ENCODE peak calls at places on chromosomes 7 and 10, in four cellular contexts. K, M, R and I are unnamed samples.
A peak's percentile ranks its signal among the peaks of the same experiment; 100 is the strongest.

GRCh38 chr7:158740013-158740656 is 35.5 kb upstream of the NCAPG2 start:
- DNase-seq in M (no peak), K (no peak), R (no peak), I (no peak)

GRCh38 chr7:4856336-4857056 is 5.3 kb downstream of the PAPOLB start:
- DNase-seq in M (peak; percentile 85), R (peak; percentile 25), K (no peak), I (no peak)

GRCh38 chr7:99331002-99331401 is 5.3 kb downstream of the ARPC1A start:
- DNase-seq in K (no peak), M (no peak), R (no peak), I (no peak)

GRCh38 chr7:153640586-153640985 is 411.6 kb upstream of the DPP6 start:
- DNase-seq in M (no peak), K (no peak), R (no peak), I (no peak)

GRCh38 chr10:75655791-75656451 is 224.5 kb downstream of the LRMDA start:
- DNase-seq in M (no peak), R (peak; percentile 70), K (no peak), I (no peak)

GRCh38 chr7:93836111-93836510 is 54.4 kb downstream of the TFPI2 start:
- DNase-seq in K (no peak), M (no peak), R (no peak), I (no peak)

GRCh38 chr10:67808706-67809105 is 29.3 kb downstream of the DNAJC12 start:
- DNase-seq in K (no peak), R (no peak), M (no peak), I (no peak)

GRCh38 chr7:492714-493065 is 27.0 kb downstream of the PDGFA start:
- DNase-seq in M (no peak), K (no peak), R (no peak), I (peak; percentile 11)

GRCh38 chr10:12463459-12463838 is 114.1 kb downstream of the CAMK1D start:
- DNase-seq in M (no peak), K (no peak), R (no peak), I (no peak)

GRCh38 chr10:3233486-3233990 is 61.0 kb upstream of the PITRM1 start:
- DNase-seq in K (no peak), R (no peak), M (no peak), I (no peak)

GRCh38 chr10:110462308-110463095 is 35.2 kb upstream of the DUSP5 start:
- DNase-seq in M (no peak), K (no peak), R (no peak), I (no peak)

GRCh38 chr10:91681361-91682276 is 48.7 kb upstream of the PPP1R3C start:
- DNase-seq in K (no peak), M (peak; percentile 45), R (no peak), I (no peak)

GRCh38 chr7:35253182-35253679 is 669 bp downstream of the TBX20 start:
- DNase-seq in K (peak; percentile 38), M (peak; percentile 84), R (no peak), I (peak; percentile 22)

GRCh38 chr7:147188485-147188884 is 1071.9 kb downstream of the CNTNAP2 start:
- DNase-seq in R (no peak), K (no peak), M (no peak), I (no peak)

GRCh38 chr10:110016037-110016436 is 8.3 kb downstream of the ADD3 start:
- DNase-seq in K (peak; percentile 8), R (peak; percentile 44), M (peak; percentile 22), I (no peak)

GRCh38 chr7:47400741-47401206 is 181.1 kb downstream of the TNS3 start:
- DNase-seq in R (no peak), K (no peak), M (no peak), I (no peak)

GRCh38 chr7:145978769-145979168 is 137.8 kb upstream of the CNTNAP2 start:
- DNase-seq in R (no peak), K (no peak), M (no peak), I (no peak)

GRCh38 chr10:89404082-89404481 is 10.3 kb upstream of the IFIT5 start:
- DNase-seq in M (no peak), R (no peak), K (no peak), I (no peak)

GRCh38 chr10:11036424-11037011 is 18.8 kb downstream of the CELF2 start:
- DNase-seq in R (peak; percentile 11), M (peak; percentile 55), K (peak; percentile 30), I (peak; percentile 42)

GRCh38 chr10:132961-133898 is 2.0 kb upstream of the ZMYND11 start:
- DNase-seq in R (peak; percentile 80), K (no peak), M (no peak), I (no peak)

GRCh38 chr7:108454674-108455523 is 1.3 kb downstream of the NRCAM start:
- DNase-seq in R (no peak), K (peak; percentile 61), M (peak; percentile 90), I (peak; percentile 52)

GRCh38 chr7:105788356-105788755 is 88.0 kb downstream of the ATXN7L1 start:
- DNase-seq in R (no peak), K (no peak), M (no peak), I (no peak)

GRCh38 chr10:30434273-30435067 is 486 bp downstream of the MAP3K8 start:
- DNase-seq in M (peak; percentile 81), R (peak; percentile 83), K (peak; percentile 81), I (peak; percentile 68)

GRCh38 chr7:142854505-142855400 is at the start of gene EPHB6:
- DNase-seq in M (peak; percentile 89), K (peak; percentile 33), R (no peak), I (peak; percentile 67)

GRCh38 chr7:68770649-68771048 is 827.6 kb upstream of the AUTS2 start:
- DNase-seq in R (no peak), K (peak; percentile 6), M (peak; percentile 88), I (no peak)

GRCh38 chr10:42959833-42960232 is 117.0 kb upstream of the RET start:
- DNase-seq in R (no peak), K (no peak), M (no peak), I (peak; percentile 2)

GRCh38 chr7:15557186-15557585 is 4.6 kb downstream of the AGMO start:
- DNase-seq in M (no peak), R (no peak), K (peak; percentile 2), I (no peak)

GRCh38 chr10:7408003-7408493 is 2.8 kb downstream of the SFMBT2 start:
- DNase-seq in R (no peak), K (no peak), M (no peak), I (peak; percentile 43)

GRCh38 chr7:130941322-130942210 is 207.6 kb upstream of the KLF14 start:
- DNase-seq in M (no peak), R (peak; percentile 75), K (peak; percentile 49), I (no peak)

GRCh38 chr7:93715234-93715633 is 140.7 kb upstream of the CALCR start:
- DNase-seq in R (peak; percentile 34), M (peak; percentile 33), K (peak; percentile 43), I (peak; percentile 75)

GRCh38 chr10:50347394-50347802 is 96.1 kb upstream of the ASAH2 start:
- DNase-seq in R (no peak), K (no peak), M (no peak), I (no peak)

GRCh38 chr10:116602648-116603400 is 12.1 kb downstream of the PNLIPRP1 start:
- DNase-seq in M (no peak), K (no peak), R (no peak), I (no peak)

GRCh38 chr10:30630571-30630970 is 1.0 kb upstream of the LYZL2 start:
- DNase-seq in K (no peak), R (no peak), M (no peak), I (no peak)

GRCh38 chr7:142568430-142569097 is 180.7 kb upstream of the PRSS1 start:
- DNase-seq in K (peak; percentile 72), R (no peak), M (no peak), I (no peak)

GRCh38 chr10:10477859-10478258 is 539.8 kb upstream of the CELF2 start:
- DNase-seq in M (no peak), R (no peak), K (no peak), I (no peak)

DNA sequence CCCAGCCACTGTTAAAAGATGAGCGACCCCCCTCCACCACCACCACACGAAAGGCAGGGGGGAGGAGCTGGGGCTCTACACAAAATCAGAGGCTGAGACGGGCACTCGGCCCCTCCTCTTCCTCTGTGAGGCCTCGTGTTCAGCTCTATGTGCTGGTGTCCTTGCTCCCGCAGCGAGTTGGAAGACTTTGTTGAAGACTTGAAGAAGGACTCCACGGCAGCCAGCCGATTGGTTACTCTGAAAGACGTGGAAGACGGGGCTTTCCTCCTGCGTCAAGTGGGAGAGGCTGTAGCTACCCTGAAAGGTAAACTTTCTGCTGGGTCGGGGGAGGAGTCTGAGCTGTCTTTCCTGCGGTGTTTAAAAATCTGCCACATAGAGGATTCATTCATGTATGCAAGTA is 203.7 kb downstream of the ARHGAP21 start:
- DNase-seq in K (no peak), M (no peak), R (no peak), I (peak; percentile 41)
- TF ChIP-seq MAX in K (no peak), M (no peak), R (no peak), I (peak; percentile 62)

DNA sequence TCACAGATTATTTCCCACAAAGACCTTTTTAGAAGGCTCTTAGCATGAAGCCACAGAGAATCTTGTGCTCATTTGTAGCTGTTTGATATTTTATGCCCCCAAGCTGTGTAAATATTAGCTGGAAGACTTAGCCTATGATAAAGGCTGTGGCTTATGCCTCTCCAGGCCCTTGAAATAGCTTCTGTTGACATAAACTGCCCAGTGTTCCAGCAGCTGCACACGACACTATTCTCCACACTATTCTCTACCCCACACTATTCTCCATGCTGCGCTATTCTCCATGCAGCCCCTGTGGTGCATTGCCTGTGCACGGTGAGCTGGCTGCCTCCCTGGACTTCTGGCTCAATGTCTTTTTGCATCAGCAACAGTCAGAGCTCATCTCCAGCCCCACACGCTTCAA is 13.1 kb downstream of the DDC start:
- DNase-seq in K (no peak), M (no peak), R (peak; percentile 55), I (no peak)
- TF ChIP-seq MAX in K (no peak), M (no peak), R (no peak), I (no peak)

GRCh38 chr10:122390271-122390670 is 15.8 kb downstream of the PLEKHA1 start:
- DNase-seq in R (no peak), K (no peak), M (no peak), I (no peak)

GRCh38 chr10:122388287-122388997 is 13.9 kb downstream of the PLEKHA1 start:
- DNase-seq in K (no peak), R (no peak), M (no peak), I (no peak)

GRCh38 chr10:122387572-122387971 is 13.1 kb downstream of the PLEKHA1 start:
- DNase-seq in R (no peak), K (no peak), M (no peak), I (no peak)

GRCh38 chr10:122390679-122391078 is 16.2 kb downstream of the PLEKHA1 start:
- DNase-seq in K (no peak), M (no peak), R (no peak), I (no peak)

GRCh38 chr10:122386514-122386913 is 12.0 kb downstream of the PLEKHA1 start:
- DNase-seq in K (no peak), M (no peak), R (no peak), I (no peak)
- TF ChIP-seq MAX in K (no peak), M (no peak), R (no peak), I (no peak)

DNA sequence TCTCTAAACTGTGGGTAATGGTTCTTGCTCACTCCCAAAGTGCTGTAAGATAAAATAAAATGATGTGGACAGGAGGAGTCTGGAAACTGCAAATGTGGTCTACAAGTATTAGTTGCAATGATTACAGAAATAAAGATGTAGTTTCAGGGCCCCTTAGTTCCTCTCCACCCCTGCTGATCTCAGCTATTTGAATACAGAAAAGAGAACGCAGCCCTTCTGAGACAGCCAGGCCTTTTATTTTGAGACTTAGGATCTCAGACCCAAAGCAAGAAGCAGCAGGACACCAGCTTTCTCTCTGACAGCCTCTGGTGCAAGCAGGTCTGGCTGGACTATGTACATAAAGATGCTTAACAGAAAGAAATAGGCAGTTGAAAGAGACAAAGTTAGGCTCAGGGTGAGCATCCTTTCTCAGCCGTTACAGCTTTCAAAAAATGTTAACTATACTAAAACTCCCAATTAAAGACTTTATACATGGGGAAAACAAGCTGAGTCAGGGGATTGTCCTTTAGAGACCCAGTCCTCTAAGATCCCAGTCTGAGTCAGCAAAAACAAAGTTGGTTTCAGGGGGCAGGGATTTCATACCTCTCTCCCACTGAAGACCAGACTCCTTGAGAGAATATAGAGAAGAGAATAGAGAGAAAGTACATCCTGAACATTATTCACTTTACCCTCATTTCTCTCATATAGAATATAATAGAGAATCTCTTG is 220.4 kb downstream of the TMEM178B start:
- DNase-seq in K (no peak), R (no peak), M (no peak), I (no peak)
- TF ChIP-seq MAX in K (no peak), R (no peak), M (no peak), I (no peak)